ENCODE peak calls at places on chromosomes 4 and X, in seven cellular contexts. H is pancreas, L is fibroblast of lung, G is cardiac muscle cell, M is mucosa of descending colon, U is fibroblast of the aortic adventitia, P is Caco-2. S is an unnamed sample.

GRCh38 chr4:31995943-31996901 is 1276.1 kb downstream of the PCDH7 start:
- DNase-seq in H (peak), L (no peak), G (no peak), M (peak), U (no peak), P (no peak), S (peak)

GRCh38 chr4:6308890-6309643 is 39.4 kb downstream of the WFS1 start:
- DNase-seq in H (no peak), L (peak), G (peak), M (no peak), U (no peak), P (no peak), S (no peak)

GRCh38 chrX:107878106-107878505 is 52.4 kb downstream of the MID2 start:
- DNase-seq in H (no peak), L (no peak), G (no peak), M (no peak), U (no peak), P (no peak), S (peak)

GRCh38 chr4:99894998-99895397 is 771 bp upstream of the LAMTOR3 start:
- DNase-seq in H (no peak), L (no peak), G (no peak), M (peak), U (no peak), P (no peak), S (no peak)

GRCh38 chr4:121064482-121064881 is 7.9 kb downstream of the NDNF start:
- DNase-seq in H (no peak), L (peak), G (no peak), M (no peak), U (no peak), P (no peak), S (no peak)

GRCh38 chr4:73021634-73022033 is 47.9 kb downstream of the COX18 start:
- DNase-seq in H (no peak), L (peak), G (peak), M (peak), U (peak), P (no peak), S (peak)

GRCh38 chr4:162931257-162931648 is 235.4 kb downstream of the NAF1 start:
- DNase-seq in H (no peak), L (no peak), G (peak), M (no peak), U (no peak), P (no peak), S (no peak)

GRCh38 chr4:168071304-168071703 is 21.0 kb upstream of the ANXA10 start:
- DNase-seq in H (no peak), L (peak), G (no peak), M (no peak), U (no peak), P (no peak), S (peak)

GRCh38 chrX:108271397-108271787 is 166.8 kb downstream of the COL4A6 start:
- DNase-seq in H (no peak), L (no peak), G (no peak), M (no peak), U (no peak), P (no peak), S (no peak)

GRCh38 chr4:84379881-84380618 is 119.0 kb downstream of the NKX6-1 start:
- DNase-seq in H (no peak), L (peak), G (peak), M (no peak), U (peak), P (no peak), S (peak)

GRCh38 chr4:1448589-1449420 is 42.6 kb upstream of the NKX1-1 start:
- DNase-seq in H (no peak), L (no peak), G (no peak), M (no peak), U (no peak), P (no peak), S (no peak)

GRCh38 chr4:169619518-169619957 is 840 bp upstream of the CLCN3 start:
- DNase-seq in H (peak), L (peak), G (peak), M (peak), U (peak), P (peak), S (peak)

GRCh38 chr4:21447320-21448055 is 501.1 kb downstream of the KCNIP4 start:
- DNase-seq in H (no peak), L (no peak), G (no peak), M (no peak), U (no peak), P (no peak), S (peak)
- TF ChIP-seq CTCF in H (no peak), L (no peak), G (no peak), M (no peak), U (no peak), P (no peak), S (no peak)

GRCh38 chrX:139204576-139204902 is 326.0 kb upstream of the F9 start:
- DNase-seq in H (no peak), L (no peak), G (no peak), M (no peak), U (peak), P (no peak), S (no peak)

GRCh38 chrX:139203681-139204575 is 326.6 kb upstream of the F9 start:
- DNase-seq in H (peak), L (peak), G (peak), M (peak), U (peak), P (no peak), S (peak)

GRCh38 chrX:139206914-139207313 is 323.6 kb upstream of the F9 start:
- DNase-seq in H (no peak), L (no peak), G (no peak), M (no peak), U (no peak), P (no peak), S (no peak)

GRCh38 chrX:139202742-139203410 is 327.7 kb upstream of the F9 start:
- DNase-seq in H (no peak), L (no peak), G (no peak), M (no peak), U (no peak), P (no peak), S (no peak)

DNA sequence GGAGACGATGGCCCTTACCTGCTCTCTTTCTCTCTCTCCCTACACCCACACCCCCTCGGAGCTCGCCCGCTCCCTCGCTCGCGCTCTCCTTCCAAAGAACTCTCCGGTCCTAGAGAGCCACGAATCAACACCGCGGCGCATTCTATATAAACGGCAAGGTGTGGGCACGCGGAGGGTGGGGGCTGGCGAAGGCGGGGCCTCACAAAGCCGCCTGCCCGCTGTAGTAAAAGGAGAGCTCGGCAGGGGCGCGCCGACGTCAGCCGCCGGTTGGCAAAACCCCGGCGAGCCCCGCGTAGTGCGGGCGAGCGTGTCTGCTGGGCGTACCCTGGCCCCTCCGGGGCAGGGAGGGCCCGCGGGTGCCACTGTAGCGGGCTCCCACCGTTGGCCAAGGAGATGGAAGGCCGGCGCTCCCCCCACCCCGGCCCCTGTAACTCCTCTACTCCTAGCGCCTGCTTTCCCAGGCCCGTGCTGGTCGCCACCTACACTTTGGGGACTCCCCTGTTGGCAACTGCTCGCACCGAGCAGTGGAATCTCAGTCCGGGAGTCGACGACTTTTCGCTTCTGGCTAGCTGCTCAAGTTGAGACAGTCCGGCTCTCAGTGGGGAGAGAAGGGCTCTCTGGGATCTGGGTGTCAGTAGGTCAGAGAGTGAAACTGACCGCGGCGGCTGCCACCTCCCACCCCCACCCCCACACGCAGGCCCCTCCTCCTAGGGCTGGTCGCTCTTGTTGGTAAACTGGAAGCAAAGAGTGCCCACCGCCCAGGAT is 325.5 kb upstream of the F9 start:
- DNase-seq in H (peak), L (peak), G (no peak), M (peak), U (peak), P (peak), S (peak)
- H3K4me3 ChIP-seq in H (peak), L (peak), G (peak), M (no peak), U (peak), P (peak), S (peak)

GRCh38 chr4:123867910-123868587 is 471.5 kb downstream of the SPRY1 start:
- DNase-seq in H (no peak), L (no peak), G (peak), M (no peak), U (no peak), P (no peak), S (no peak)

GRCh38 chr4:123871351-123871750 is 474.8 kb downstream of the SPRY1 start:
- DNase-seq in H (no peak), L (no peak), G (no peak), M (no peak), U (no peak), P (no peak), S (no peak)

GRCh38 chr4:123866796-123867195 is 470.2 kb downstream of the SPRY1 start:
- DNase-seq in H (no peak), L (peak), G (no peak), M (no peak), U (no peak), P (no peak), S (no peak)

GRCh38 chr4:123869517-123870282 is 473.1 kb downstream of the SPRY1 start:
- DNase-seq in H (no peak), L (peak), G (no peak), M (no peak), U (no peak), P (no peak), S (no peak)

DNA sequence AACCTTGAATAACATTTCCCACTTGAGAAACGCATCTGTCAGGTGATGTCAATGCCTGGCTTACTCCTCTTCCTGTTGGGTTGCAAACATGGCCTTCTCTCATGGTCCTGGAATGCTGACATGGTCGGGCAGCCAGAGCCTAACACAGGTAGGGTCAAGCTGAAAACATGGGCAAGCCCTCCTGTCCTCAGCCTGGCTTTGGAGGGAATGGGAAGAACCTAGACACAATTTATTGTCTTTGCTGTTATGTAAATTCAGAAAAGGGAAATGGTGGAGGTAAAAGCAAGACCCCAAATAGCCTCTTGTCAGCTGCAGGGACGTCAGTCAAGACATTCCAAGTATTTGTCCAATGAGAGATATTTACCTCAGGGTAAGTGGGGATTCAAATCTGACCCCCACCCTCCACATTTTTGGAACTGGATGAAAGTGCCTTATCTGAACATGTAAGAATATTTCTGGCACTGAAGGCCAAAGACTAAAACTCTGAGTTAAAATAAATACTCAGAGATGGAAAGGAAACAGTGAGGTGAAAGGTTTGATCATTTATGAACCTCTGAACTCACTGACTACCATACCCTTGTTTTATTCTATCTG is 473.8 kb downstream of the SPRY1 start:
- DNase-seq in H (no peak), L (peak), G (no peak), M (no peak), U (no peak), P (no peak), S (no peak)
- TF ChIP-seq CTCF in H (no peak), L (no peak), G (no peak), M (no peak), U (no peak), P (no peak), S (no peak)

GRCh38 chr4:83108101-83108861 is 6.2 kb downstream of the PLAC8 start:
- DNase-seq in H (no peak), L (no peak), G (no peak), M (no peak), U (no peak), P (no peak), S (no peak)
- H3K4me3 ChIP-seq in H (no peak), L (no peak), G (no peak), M (no peak), U (no peak), P (no peak), S (no peak)

GRCh38 chr4:153467154-153467896 is 1.2 kb downstream of the TMEM131L start:
- DNase-seq in H (peak), L (no peak), G (no peak), M (peak), U (no peak), P (peak), S (peak)

GRCh38 chr4:153467897-153468262 is 1.7 kb downstream of the TMEM131L start:
- DNase-seq in H (no peak), L (no peak), G (peak), M (no peak), U (peak), P (no peak), S (no peak)

GRCh38 chr4:153465922-153466636 is at the start of gene TMEM131L:
- DNase-seq in H (peak), L (peak), G (peak), M (peak), U (peak), P (peak), S (peak)

GRCh38 chr4:153465583-153465921 is 608 bp upstream of the TMEM131L start:
- DNase-seq in H (peak), L (peak), G (peak), M (peak), U (peak), P (peak), S (peak)

DNA sequence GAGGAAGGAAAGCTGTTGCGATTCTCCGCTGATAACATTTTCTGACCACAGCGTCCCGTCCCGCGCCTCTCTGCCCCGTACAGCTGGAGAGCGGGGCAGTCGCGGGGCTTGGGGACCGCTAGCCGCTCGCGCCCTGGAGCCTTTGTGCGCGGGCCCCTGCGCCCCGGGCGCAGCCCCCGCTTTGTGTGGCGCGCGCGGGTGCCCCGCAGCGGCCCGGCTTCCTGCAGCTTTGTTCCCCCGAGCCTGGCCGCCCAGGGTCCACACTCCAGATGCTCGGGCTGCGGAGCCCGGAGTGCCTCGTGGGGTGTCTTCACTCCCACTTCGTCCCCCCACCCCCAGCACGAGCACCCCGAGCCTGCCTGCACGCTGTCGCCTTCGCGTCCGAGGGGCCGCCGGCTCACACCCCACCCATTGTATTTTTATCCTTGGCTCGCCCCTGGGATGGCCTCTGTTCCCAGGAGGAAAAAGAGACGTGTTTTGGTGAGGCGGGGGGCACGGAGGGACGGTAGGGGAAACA is 535 bp downstream of the TMEM131L start:
- DNase-seq in H (peak), L (no peak), G (no peak), M (no peak), U (no peak), P (no peak), S (no peak)
- TF ChIP-seq CTCF in H (no peak), L (no peak), G (no peak), M (no peak), U (no peak), P (no peak), S (no peak)

GRCh38 chr4:158861766-158862165 is 92.9 kb downstream of the FNIP2 start:
- DNase-seq in H (no peak), L (no peak), G (no peak), M (no peak), U (no peak), P (no peak), S (no peak)
- H3K4me3 ChIP-seq in H (no peak), L (no peak), G (no peak), M (no peak), U (no peak), P (no peak), S (no peak)

GRCh38 chr4:25158817-25159216 is 1.4 kb downstream of the SEPSECS start:
- DNase-seq in H (no peak), L (no peak), G (no peak), M (no peak), U (no peak), P (no peak), S (no peak)

GRCh38 chr4:25160714-25161598 is 707 bp upstream of the SEPSECS start:
- DNase-seq in H (no peak), L (peak), G (no peak), M (peak), U (peak), P (no peak), S (peak)

GRCh38 chr4:25161599-25161960 is 1.3 kb upstream of the SEPSECS start:
- DNase-seq in H (no peak), L (peak), G (no peak), M (peak), U (peak), P (no peak), S (peak)

GRCh38 chr4:25162566-25162965 is 2.3 kb upstream of the SEPSECS start:
- DNase-seq in H (no peak), L (no peak), G (no peak), M (no peak), U (no peak), P (no peak), S (no peak)

DNA sequence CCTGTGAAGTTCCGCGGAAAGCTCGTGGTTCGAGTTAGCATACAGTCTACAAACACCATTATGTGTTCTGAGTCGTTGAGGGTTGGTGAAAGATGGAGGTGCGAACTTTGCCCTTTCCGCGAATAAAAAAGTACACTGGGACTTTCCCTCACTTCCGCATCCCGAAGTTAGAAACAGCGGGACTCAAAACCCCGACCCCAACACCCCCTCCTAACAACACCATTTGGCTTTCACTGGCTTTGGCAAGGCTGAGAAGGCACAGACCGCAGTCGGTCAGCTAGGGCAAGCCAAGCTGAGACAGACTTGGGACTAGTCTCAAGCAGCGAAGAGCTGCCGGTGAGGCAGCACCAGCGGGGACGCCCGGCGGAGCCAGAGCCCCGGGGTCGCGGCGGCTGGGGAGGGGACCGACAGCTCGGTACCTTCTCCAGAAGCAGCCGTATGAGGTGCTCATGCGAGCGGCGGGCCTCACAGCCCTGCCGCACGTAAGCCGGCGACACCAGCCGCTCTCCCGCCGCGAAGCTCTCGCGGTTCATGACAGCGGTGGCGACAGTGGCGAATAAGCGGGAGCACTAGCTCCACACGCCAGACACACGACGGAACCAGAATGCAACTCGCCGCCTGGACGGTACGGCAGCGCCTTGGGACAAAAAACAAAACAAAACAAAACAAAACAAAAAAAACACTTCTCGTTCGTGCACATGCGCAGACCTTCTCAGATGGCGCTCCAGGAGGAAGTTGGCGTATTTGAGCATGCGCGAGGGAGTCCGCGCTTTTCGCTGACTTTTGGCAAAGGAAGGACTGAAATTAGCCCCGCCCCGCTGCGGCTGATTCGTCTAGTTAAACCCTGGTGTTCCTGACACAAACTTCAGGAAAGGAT is at the start of gene SEPSECS:
- DNase-seq in H (peak), L (peak), G (peak), M (peak), U (peak), P (peak), S (peak)
- TF ChIP-seq CTCF in H (no peak), L (no peak), G (no peak), M (peak), U (no peak), P (no peak), S (no peak)